ENCODE peak calls at places on chromosome 7, in four cellular contexts. One of them, this sample, is unnamed.

GRCh38 chr7:45888185-45888992 is at the start of gene IGFBP1:
- DNase-seq in PC-3: no peak
- DNase-seq in GM23248: peak; percentile 70
- DNase-seq in right atrium auricular region: no peak
- DNase-seq in this sample: no peak

GRCh38 chr7:87735360-87735759 is 107.2 kb downstream of the RUNDC3B start:
- DNase-seq in right atrium auricular region: no peak
- DNase-seq in GM23248: peak; percentile 2
- DNase-seq in PC-3: no peak
- DNase-seq in this sample: no peak

GRCh38 chr7:123674399-123675091 is 18.9 kb downstream of the LMOD2 start:
- DNase-seq in right atrium auricular region: no peak
- DNase-seq in GM23248: peak; percentile 82
- DNase-seq in PC-3: no peak
- DNase-seq in this sample: no peak

GRCh38 chr7:754531-755420 is 27.7 kb upstream of the PRKAR1B start:
- DNase-seq in PC-3: no peak
- DNase-seq in GM23248: no peak
- DNase-seq in right atrium auricular region: no peak
- DNase-seq in this sample: no peak

GRCh38 chr7:111088328-111088727 is 2.6 kb upstream of the LRRN3 start:
- DNase-seq in right atrium auricular region: no peak
- DNase-seq in GM23248: no peak
- DNase-seq in PC-3: no peak
- DNase-seq in this sample: no peak

GRCh38 chr7:93817561-93817960 is 73.0 kb downstream of the TFPI2 start:
- DNase-seq in GM23248: peak; percentile 26
- DNase-seq in PC-3: no peak
- DNase-seq in right atrium auricular region: no peak
- DNase-seq in this sample: no peak

GRCh38 chr7:44292876-44293560 is 32.4 kb downstream of the CAMK2B start:
- DNase-seq in PC-3: no peak
- DNase-seq in GM23248: no peak
- DNase-seq in right atrium auricular region: peak; percentile 34
- DNase-seq in this sample: no peak

GRCh38 chr7:104967595-104967994 is 46.4 kb upstream of the KMT2E start:
- DNase-seq in right atrium auricular region: no peak
- DNase-seq in PC-3: no peak
- DNase-seq in GM23248: peak; percentile 61
- DNase-seq in this sample: no peak

GRCh38 chr7:105890290-105890997 is 14.0 kb upstream of the ATXN7L1 start:
- DNase-seq in right atrium auricular region: no peak
- DNase-seq in GM23248: no peak
- DNase-seq in PC-3: no peak
- DNase-seq in this sample: no peak

GRCh38 chr7:121446526-121446925 is 50.4 kb upstream of the FAM3C start:
- DNase-seq in right atrium auricular region: no peak
- DNase-seq in GM23248: no peak
- DNase-seq in PC-3: no peak
- DNase-seq in this sample: no peak

GRCh38 chr7:38545977-38546376 is 85.2 kb downstream of the AMPH start:
- DNase-seq in right atrium auricular region: no peak
- DNase-seq in GM23248: no peak
- DNase-seq in PC-3: no peak
- DNase-seq in this sample: no peak

GRCh38 chr7:47153571-47153970 is 428.3 kb downstream of the TNS3 start:
- DNase-seq in GM23248: no peak
- DNase-seq in right atrium auricular region: no peak
- DNase-seq in PC-3: no peak
- DNase-seq in this sample: no peak

GRCh38 chr7:55179897-55180682 is 161.3 kb downstream of the EGFR start:
- DNase-seq in PC-3: no peak
- DNase-seq in GM23248: no peak
- DNase-seq in right atrium auricular region: no peak
- DNase-seq in this sample: no peak

GRCh38 chr7:7565746-7566650 is 686 bp upstream of the MIOS start:
- DNase-seq in right atrium auricular region: no peak
- DNase-seq in GM23248: peak; percentile 2
- DNase-seq in PC-3: peak; percentile 90
- DNase-seq in this sample: no peak

GRCh38 chr7:105618016-105618296 is 36.7 kb upstream of the EFCAB10 start:
- DNase-seq in right atrium auricular region: no peak
- DNase-seq in GM23248: no peak
- DNase-seq in PC-3: no peak
- DNase-seq in this sample: no peak

GRCh38 chr7:151247611-151248176 is 800 bp downstream of the SMARCD3 start:
- DNase-seq in right atrium auricular region: no peak
- DNase-seq in PC-3: no peak
- DNase-seq in GM23248: peak; percentile 48
- DNase-seq in this sample: no peak

GRCh38 chr7:36573066-36573465 is 151.2 kb downstream of the AOAH start:
- DNase-seq in right atrium auricular region: no peak
- DNase-seq in PC-3: no peak
- DNase-seq in GM23248: no peak
- DNase-seq in this sample: no peak

GRCh38 chr7:145183069-145183468 is 347.2 kb upstream of the TPK1 start:
- DNase-seq in right atrium auricular region: no peak
- DNase-seq in PC-3: peak; percentile 7
- DNase-seq in GM23248: no peak
- DNase-seq in this sample: no peak

GRCh38 chr7:141999219-141999618 is 3.5 kb downstream of the MGAM start:
- DNase-seq in GM23248: no peak
- DNase-seq in right atrium auricular region: no peak
- DNase-seq in PC-3: no peak
- DNase-seq in this sample: no peak

GRCh38 chr7:830069-830468 is 2.2 kb upstream of the SUN1 start:
- DNase-seq in right atrium auricular region: no peak
- DNase-seq in GM23248: no peak
- DNase-seq in PC-3: no peak
- DNase-seq in this sample: no peak

GRCh38 chr7:31398815-31399214 is 58.3 kb upstream of the NEUROD6 start:
- DNase-seq in PC-3: no peak
- DNase-seq in right atrium auricular region: no peak
- DNase-seq in GM23248: no peak
- DNase-seq in this sample: no peak

GRCh38 chr7:77288676-77289320 is 89.2 kb upstream of the FGL2 start:
- DNase-seq in GM23248: no peak
- DNase-seq in PC-3: no peak
- DNase-seq in right atrium auricular region: no peak
- DNase-seq in this sample: no peak

GRCh38 chr7:45922810-45923209 is 1.7 kb upstream of the IGFBP3 start:
- DNase-seq in GM23248: peak; percentile 49
- DNase-seq in right atrium auricular region: peak; percentile 58
- DNase-seq in PC-3: peak; percentile 36
- DNase-seq in this sample: no peak

GRCh38 chr7:116477646-116478045 is 21.9 kb upstream of the CAV2 start:
- DNase-seq in GM23248: no peak
- DNase-seq in right atrium auricular region: no peak
- DNase-seq in PC-3: peak; percentile 16
- DNase-seq in this sample: no peak

GRCh38 chr7:30788640-30789333 is 17.6 kb downstream of the MINDY4 start:
- DNase-seq in GM23248: no peak
- DNase-seq in right atrium auricular region: no peak
- DNase-seq in PC-3: no peak
- DNase-seq in this sample: no peak

GRCh38 chr7:149454006-149454405 is 6.9 kb downstream of the ZNF777 start:
- DNase-seq in GM23248: no peak
- DNase-seq in right atrium auricular region: no peak
- DNase-seq in PC-3: no peak
- DNase-seq in this sample: no peak
- H3K36me3 ChIP-seq in GM23248: peaks cover 25% of the 10 kb centered on the region
- H3K36me3 ChIP-seq in right atrium auricular region: peaks cover 47% of the 10 kb centered on the region
- H3K36me3 ChIP-seq in PC-3: peaks cover 20% of the 10 kb centered on the region
- H3K36me3 ChIP-seq in this sample: peaks cover 41% of the 10 kb centered on the region

GRCh38 chr7:97026705-97027426 is 2.2 kb upstream of the DLX5 start:
- DNase-seq in GM23248: no peak
- DNase-seq in PC-3: no peak
- DNase-seq in right atrium auricular region: no peak
- DNase-seq in this sample: no peak
- H3K27me3 ChIP-seq in GM23248: peaks cover 72% of the 10 kb centered on the region
- H3K27me3 ChIP-seq in PC-3: no peaks in the 10 kb centered on the region
- H3K27me3 ChIP-seq in right atrium auricular region: peaks cover 20% of the 10 kb centered on the region
- H3K27me3 ChIP-seq in this sample: peaks cover 54% of the 10 kb centered on the region

DNA sequence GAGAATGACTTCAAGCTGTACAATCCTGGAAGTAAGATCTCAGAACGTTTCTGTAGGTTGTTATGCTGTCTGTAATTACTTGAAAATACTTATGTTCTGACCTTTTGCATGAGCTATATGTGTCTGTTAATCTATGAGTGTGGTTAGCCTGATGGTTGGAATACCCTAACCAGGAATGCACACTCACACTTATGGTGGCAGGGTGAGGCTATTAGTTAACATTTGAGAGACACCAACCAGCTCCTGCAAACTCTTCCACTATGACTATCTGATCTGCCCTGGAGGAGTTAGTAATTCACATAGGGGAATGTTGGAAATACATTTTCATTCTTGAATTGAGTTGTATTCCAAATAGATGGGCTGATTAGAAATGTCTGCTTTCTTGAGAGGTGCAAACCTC is 450.3 kb downstream of the INHBA start:
- DNase-seq in right atrium auricular region: no peak
- DNase-seq in PC-3: no peak
- DNase-seq in GM23248: no peak
- DNase-seq in this sample: no peak
- H3K36me3 ChIP-seq in right atrium auricular region: no peaks in the 10 kb centered on the region
- H3K36me3 ChIP-seq in PC-3: peaks cover 2% of the 10 kb centered on the region
- H3K36me3 ChIP-seq in GM23248: no peaks in the 10 kb centered on the region
- H3K36me3 ChIP-seq in this sample: no peaks in the 10 kb centered on the region

GRCh38 chr7:5754981-5755599 is 26.4 kb downstream of the RNF216 start:
- DNase-seq in right atrium auricular region: no peak
- DNase-seq in PC-3: no peak
- DNase-seq in GM23248: no peak
- DNase-seq in this sample: no peak
- H3K27me3 ChIP-seq in right atrium auricular region: no peaks in the 10 kb centered on the region
- H3K27me3 ChIP-seq in PC-3: no peaks in the 10 kb centered on the region
- H3K27me3 ChIP-seq in GM23248: no peaks in the 10 kb centered on the region
- H3K27me3 ChIP-seq in this sample: no peaks in the 10 kb centered on the region

DNA sequence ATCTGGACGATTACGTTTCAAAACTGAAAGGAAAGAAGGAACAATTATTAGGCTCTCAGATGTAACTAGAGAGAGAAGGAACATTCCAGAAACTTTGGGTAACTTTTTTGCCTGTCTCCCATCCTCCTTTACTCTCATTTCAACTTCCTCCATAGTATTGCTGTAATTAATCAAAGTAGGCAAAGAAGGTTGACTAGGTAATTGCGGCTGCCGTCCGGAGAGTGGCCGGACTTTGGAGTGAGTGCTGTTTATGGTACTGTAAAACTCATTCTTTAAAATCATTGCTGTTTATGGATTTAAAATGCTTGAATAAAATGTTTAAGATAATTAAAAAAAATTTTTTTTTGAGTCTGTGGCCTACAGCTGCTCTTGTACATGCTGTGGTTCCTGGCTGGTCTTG is 56.4 kb downstream of the RBM33 start:
- DNase-seq in PC-3: no peak
- DNase-seq in right atrium auricular region: no peak
- DNase-seq in GM23248: no peak
- DNase-seq in this sample: no peak
- H3K36me3 ChIP-seq in PC-3: peaks cover 25% of the 10 kb centered on the region
- H3K36me3 ChIP-seq in right atrium auricular region: peaks cover 33% of the 10 kb centered on the region
- H3K36me3 ChIP-seq in GM23248: peaks cover 34% of the 10 kb centered on the region
- H3K36me3 ChIP-seq in this sample: peaks cover 24% of the 10 kb centered on the region

GRCh38 chr7:28671526-28671925 is 259.2 kb downstream of the CREB5 start:
- DNase-seq in right atrium auricular region: no peak
- DNase-seq in PC-3: no peak
- DNase-seq in GM23248: no peak
- DNase-seq in this sample: no peak
- H3K27me3 ChIP-seq in right atrium auricular region: no peaks in the 10 kb centered on the region
- H3K27me3 ChIP-seq in PC-3: no peaks in the 10 kb centered on the region
- H3K27me3 ChIP-seq in GM23248: no peaks in the 10 kb centered on the region
- H3K27me3 ChIP-seq in this sample: no peaks in the 10 kb centered on the region

GRCh38 chr7:5001911-5002310 is 42.9 kb upstream of the MMD2 start:
- DNase-seq in PC-3: no peak
- DNase-seq in right atrium auricular region: no peak
- DNase-seq in GM23248: no peak
- DNase-seq in this sample: no peak
- H3K36me3 ChIP-seq in PC-3: no peaks in the 10 kb centered on the region
- H3K36me3 ChIP-seq in right atrium auricular region: peaks cover 6% of the 10 kb centered on the region
- H3K36me3 ChIP-seq in GM23248: peaks cover 6% of the 10 kb centered on the region
- H3K36me3 ChIP-seq in this sample: peaks cover 7% of the 10 kb centered on the region

This sample was measured in CD8-positive, alpha-beta memory T cell.